ENCODE peak calls at places on chromosomes 4 and X, in eight cellular contexts. I is A549, Y is heart left ventricle, J is stomach, P is Peyer's patch, C is uterus, M is spleen, V is ovary. E is an unnamed sample.
A peak's percentile ranks its signal among the peaks of the same experiment; 100 is the strongest.

GRCh38 chrX:138287200-138287865 is 424.2 kb downstream of the FGF13 start:
- DNase-seq in P (no peak), V (no peak), M (no peak), C (no peak), J (no peak), I (no peak), Y (no peak), E (no peak)

GRCh38 chr4:77264826-77265225 is 107.8 kb downstream of the CCNG2 start:
- DNase-seq in J (no peak), M (no peak), V (no peak), Y (no peak), I (no peak), C (no peak), P (no peak), E (no peak)

GRCh38 chrX:42704454-42704853 is 73.5 kb downstream of the PPP1R2C start:
- DNase-seq in J (no peak), M (no peak), I (no peak), P (no peak), V (no peak), C (no peak), Y (no peak), E (no peak)

GRCh38 chr4:146256328-146256727 is 42.0 kb downstream of the REELD1 start:
- DNase-seq in V (no peak), Y (no peak), P (no peak), I (no peak), M (no peak), J (no peak), C (no peak), E (no peak)

GRCh38 chrX:24186483-24186882 is 37.0 kb downstream of the ZFX start:
- DNase-seq in I (no peak), J (no peak), M (no peak), C (no peak), P (no peak), Y (no peak), V (no peak), E (no peak)

GRCh38 chrX:16559206-16559619 is 90.7 kb upstream of the S100G start:
- DNase-seq in P (no peak), V (no peak), J (no peak), C (no peak), Y (no peak), M (no peak), I (no peak), E (no peak)

GRCh38 chr4:145098675-145099037 is 545 bp downstream of the ABCE1 start:
- DNase-seq in C (no peak), M (no peak), I (peak; percentile 52), Y (peak; percentile 43), J (no peak), V (no peak), P (peak; percentile 25), E (peak; percentile 52)

GRCh38 chr4:118981839-118982381 is 93.3 kb downstream of the SYNPO2 start:
- DNase-seq in I (peak; percentile 64), C (peak; percentile 81), Y (peak; percentile 59), V (peak; percentile 69), M (no peak), J (peak; percentile 61), P (peak; percentile 27), E (peak; percentile 70)

GRCh38 chr4:113832795-113833194 is 71.3 kb upstream of the CAMK2D start:
- DNase-seq in M (no peak), J (no peak), Y (no peak), C (no peak), V (no peak), P (no peak), I (no peak), E (no peak)

GRCh38 chr4:173025131-173025530 is 143.5 kb upstream of the GALNT7 start:
- DNase-seq in V (peak; percentile 39), P (no peak), C (peak; percentile 65), I (peak; percentile 71), M (no peak), J (peak; percentile 55), Y (no peak), E (peak; percentile 84)

GRCh38 chr4:166862032-166862431 is 372.3 kb downstream of the SPOCK3 start:
- DNase-seq in V (no peak), Y (no peak), J (no peak), I (no peak), P (no peak), C (no peak), M (no peak), E (no peak)

GRCh38 chr4:168449740-168450442 is 30.4 kb downstream of the DDX60L start:
- DNase-seq in I (peak; percentile 79), P (no peak), C (peak; percentile 50), M (no peak), J (no peak), V (peak; percentile 26), Y (peak; percentile 30), E (peak; percentile 7)

GRCh38 chrX:22323541-22323940 is 50.8 kb downstream of the CBLL2 start:
- DNase-seq in I (no peak), V (no peak), Y (no peak), M (no peak), C (no peak), J (no peak), P (no peak), E (no peak)

GRCh38 chr4:71816676-71817303 is 32.9 kb upstream of the GC start:
- DNase-seq in I (no peak), Y (no peak), J (no peak), C (no peak), M (no peak), V (no peak), P (no peak), E (no peak)

DNA sequence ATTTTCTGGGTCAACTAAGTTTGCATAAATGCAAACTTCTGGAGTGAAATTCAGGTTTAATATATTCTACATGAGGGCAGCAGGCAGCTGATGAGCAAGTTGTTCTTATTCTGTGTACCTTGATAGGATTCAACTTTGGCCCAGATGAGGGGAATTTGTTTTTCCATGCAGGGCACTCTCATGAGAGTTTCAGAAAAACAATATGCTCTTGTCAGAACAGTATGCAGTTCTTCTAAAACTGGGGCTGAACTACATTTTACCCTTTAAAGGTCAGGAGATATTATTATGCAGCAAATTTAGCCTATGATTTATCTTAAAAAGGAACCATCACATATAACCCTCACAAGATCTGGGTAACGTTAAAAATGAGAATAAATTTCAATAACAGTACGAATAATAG is 19.2 kb downstream of the GPRIN3 start:
- DNase-seq in I (no peak), C (no peak), V (no peak), M (no peak), Y (no peak), P (no peak), J (no peak), E (no peak)
- H3K4me1 ChIP-seq in I (peaks cover 67% of the 10 kb centered on the region), C (no peaks in the 10 kb centered on the region), V (no peaks in the 10 kb centered on the region), M (peaks cover 22% of the 10 kb centered on the region), Y (peaks cover 37% of the 10 kb centered on the region), P (peaks cover 12% of the 10 kb centered on the region), J (peaks cover 4% of the 10 kb centered on the region), E (peaks cover 27% of the 10 kb centered on the region)

DNA sequence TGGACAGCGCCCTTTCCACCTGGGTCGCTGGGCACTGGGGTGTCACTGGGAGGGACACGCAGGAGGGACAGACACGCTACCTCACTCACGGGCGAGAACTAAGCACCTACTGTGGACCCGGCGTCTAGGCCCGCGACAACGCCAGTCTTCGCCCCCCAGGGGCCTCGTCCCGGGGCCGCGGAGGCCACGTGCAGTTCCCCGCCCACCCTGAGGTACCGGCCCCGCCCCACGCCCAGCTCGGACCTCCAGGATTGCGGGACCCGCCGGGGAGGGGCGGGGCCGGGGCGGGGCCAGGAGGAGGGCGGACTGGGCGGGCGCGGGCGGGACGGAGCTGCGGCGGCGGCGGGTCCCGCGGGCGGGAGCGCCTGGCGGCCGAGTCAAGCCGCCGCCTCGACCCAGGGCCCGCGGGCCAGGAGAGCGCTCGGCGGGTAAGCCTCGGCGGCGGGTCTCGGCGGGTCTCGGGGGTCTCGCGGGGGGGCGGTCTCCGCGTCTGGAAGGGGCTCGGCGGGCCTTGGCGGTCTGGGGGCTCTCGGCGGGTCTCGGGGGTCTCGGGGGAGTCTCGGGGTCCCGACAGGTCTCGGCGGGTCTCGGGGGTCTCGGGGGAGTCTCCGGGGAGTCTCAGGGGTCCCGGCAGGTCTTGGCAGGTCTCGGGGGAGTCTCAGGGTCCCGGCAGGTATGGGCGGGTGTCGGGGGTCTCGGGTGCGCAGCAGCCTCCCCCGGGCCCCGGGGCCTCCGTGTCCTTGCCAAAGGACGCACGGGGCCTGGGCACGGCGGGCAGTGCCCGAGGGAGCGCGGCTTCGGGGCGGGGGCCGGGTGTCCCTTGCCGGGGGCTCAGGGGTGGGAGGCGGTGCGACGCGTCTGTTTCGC is at the start of gene SH3BP2:
- DNase-seq in M (peak; percentile 95), Y (peak; percentile 92), I (peak; percentile 56), J (peak; percentile 86), P (peak; percentile 75), C (peak; percentile 74), V (peak; percentile 76), E (peak; percentile 76)
- TF ChIP-seq POLR2A in M (no peak), Y (no peak), I (no peak), J (no peak), P (peak; percentile 41), C (no peak), V (no peak), E (no peak)

DNA sequence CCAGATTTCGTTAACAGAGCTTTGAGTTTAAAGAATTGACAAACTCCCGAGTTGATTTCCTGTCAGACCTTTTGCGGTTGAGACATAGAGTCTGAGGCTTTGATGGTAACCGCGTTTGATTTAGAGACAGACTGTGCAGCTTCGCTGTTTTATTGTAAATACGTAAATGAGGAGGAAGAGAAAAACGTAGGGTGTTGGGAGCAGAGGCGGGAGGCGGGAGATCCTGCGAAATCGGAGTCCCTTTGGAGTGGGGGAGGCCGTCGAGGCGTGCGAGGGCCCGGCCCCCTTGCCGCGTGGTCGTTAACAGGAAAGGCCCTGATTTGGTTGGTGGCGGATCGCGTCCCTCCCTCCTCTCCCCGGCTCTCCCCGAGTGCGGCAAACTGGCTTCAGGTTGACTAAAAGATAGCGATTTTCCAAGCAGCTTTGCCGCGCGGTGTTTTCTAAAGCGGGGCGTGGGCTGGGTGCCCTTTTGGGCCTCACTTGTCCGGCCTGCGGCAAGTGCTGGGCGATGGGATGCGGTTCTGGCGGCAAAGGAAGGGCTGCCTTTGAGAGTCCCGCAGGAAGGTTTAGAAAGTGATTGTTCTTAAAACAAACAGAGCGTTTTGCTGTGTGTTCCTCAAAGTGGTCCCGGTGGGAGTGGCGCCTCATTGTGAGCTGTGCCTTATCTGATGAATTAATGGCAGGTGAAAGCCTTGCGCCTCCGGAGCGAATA is 865 bp downstream of the SCML1 start:
- DNase-seq in J (peak; percentile 35), Y (peak; percentile 52), C (peak; percentile 45), I (peak; percentile 37), M (peak; percentile 80), V (peak; percentile 49), P (peak; percentile 16), E (peak; percentile 58)
- H3K27ac ChIP-seq in J (peak overlapping the region; percentile 92), Y (peak overlapping the region; percentile 87), C (peak overlapping the region; percentile 87), I (peak overlapping the region; percentile 62), M (peak overlapping the region; percentile 86), V (peak overlapping the region; percentile 92), P (peak overlapping the region; percentile 97), E (peak overlapping the region; percentile 90)

GRCh38 chrX:71997320-71997719 is 86.7 kb downstream of the NHSL2 start:
- DNase-seq in C (no peak), M (no peak), Y (no peak), J (no peak), P (no peak), V (no peak), I (no peak), E (no peak)
- H3K4me1 ChIP-seq in C (no peaks in the 10 kb centered on the region), M (no peaks in the 10 kb centered on the region), Y (peaks cover 4% of the 10 kb centered on the region), J (no peaks in the 10 kb centered on the region), P (no peaks in the 10 kb centered on the region), V (no peaks in the 10 kb centered on the region), I (no peaks in the 10 kb centered on the region), E (no peaks in the 10 kb centered on the region)